ENCODE peak calls at places on chromosomes 4 and X, in ten cellular contexts. Q is lung, R is IMR-90, W is SJCRH30, Y is upper lobe of left lung, D is left ventricle myocardium inferior, V is adrenal gland, H is fibroblast of lung, P is stomach, M is endodermal cell. C is an unnamed sample.

GRCh38 chrX:153766098-153766817 is 2.2 kb downstream of the PLXNB3 start:
- DNase-seq in Q (no peak), R (peak; percentile 71), W (peak; percentile 60), Y (no peak), D (no peak), V (peak; percentile 65), H (peak; percentile 67), P (no peak), M (peak; percentile 65), C (peak; percentile 21)

GRCh38 chr4:25163216-25163615 is 3.0 kb upstream of the SEPSECS start:
- DNase-seq in Q (no peak), R (no peak), W (no peak), Y (no peak), D (no peak), V (no peak), H (no peak), P (no peak), M (no peak), C (no peak)

GRCh38 chr4:143743591-143743990 is 43.1 kb upstream of the FREM3 start:
- DNase-seq in Q (no peak), R (no peak), W (no peak), Y (no peak), D (no peak), V (no peak), H (no peak), P (no peak), M (no peak), C (no peak)

GRCh38 chr4:185352741-185353140 is 43.0 kb downstream of the LRP2BP start:
- DNase-seq in Q (no peak), R (no peak), W (no peak), Y (no peak), D (no peak), V (no peak), H (no peak), P (no peak), M (no peak), C (no peak)

GRCh38 chrX:78455901-78456300 is 128.5 kb upstream of the CYSLTR1 start:
- DNase-seq in Q (no peak), R (no peak), W (no peak), Y (no peak), D (no peak), V (no peak), H (no peak), P (no peak), M (no peak), C (peak; percentile 2)

GRCh38 chrX:19709117-19709811 is 178.1 kb downstream of the SH3KBP1 start:
- DNase-seq in Q (no peak), R (no peak), W (no peak), Y (no peak), D (no peak), V (no peak), H (no peak), P (no peak), M (no peak), C (no peak)

GRCh38 chr4:11507920-11508319 is 79.2 kb upstream of the HS3ST1 start:
- DNase-seq in Q (no peak), R (no peak), W (no peak), Y (no peak), D (no peak), V (no peak), H (no peak), P (peak; percentile 68), M (no peak), C (no peak)

GRCh38 chr4:15742083-15742582 is 36.0 kb upstream of the CD38 start:
- DNase-seq in Q (no peak), R (no peak), W (no peak), Y (no peak), D (no peak), V (no peak), H (no peak), P (no peak), M (no peak), C (no peak)

GRCh38 chrX:7083468-7084396 is 63.8 kb upstream of the STS start:
- DNase-seq in Q (no peak), R (peak; percentile 98), W (peak; percentile 90), Y (peak; percentile 52), D (no peak), V (peak; percentile 19), H (peak; percentile 83), P (no peak), M (no peak), C (peak; percentile 98)

GRCh38 chrX:348461-349117 is 30.0 kb upstream of the GTPBP6 start:
- DNase-seq in Q (no peak), R (peak; percentile 16), W (no peak), Y (no peak), D (peak; percentile 9), V (peak; percentile 56), H (no peak), P (no peak), M (no peak), C (no peak)

GRCh38 chr4:88742561-88742960 is 44.9 kb upstream of the NAP1L5 start:
- DNase-seq in Q (no peak), R (peak; percentile 36), W (no peak), Y (no peak), D (no peak), V (no peak), H (no peak), P (no peak), M (no peak), C (no peak)

GRCh38 chr4:88697113-88697512 is 516 bp downstream of the NAP1L5 start:
- DNase-seq in Q (no peak), R (peak; percentile 52), W (peak; percentile 19), Y (no peak), D (no peak), V (peak; percentile 38), H (peak; percentile 52), P (no peak), M (no peak), C (no peak)

GRCh38 chrX:12162420-12162819 is 24.1 kb downstream of the FRMPD4 start:
- DNase-seq in Q (no peak), R (peak; percentile 61), W (no peak), Y (no peak), D (no peak), V (no peak), H (peak; percentile 38), P (no peak), M (no peak), C (no peak)

GRCh38 chr4:97643179-97643578 is 500.1 kb downstream of the STPG2 start:
- DNase-seq in Q (no peak), R (no peak), W (no peak), Y (no peak), D (no peak), V (no peak), H (no peak), P (no peak), M (no peak), C (no peak)

GRCh38 chr4:71711985-71712348 is 71.9 kb downstream of the GC start:
- DNase-seq in Q (no peak), R (no peak), W (no peak), Y (no peak), D (no peak), V (no peak), H (no peak), P (no peak), M (no peak), C (no peak)

GRCh38 chrX:48835524-48836329 is at the start of gene PCSK1N:
- DNase-seq in Q (no peak), R (no peak), W (no peak), Y (no peak), D (no peak), V (no peak), H (no peak), P (no peak), M (peak; percentile 61), C (peak; percentile 14)
- H3K27me3 ChIP-seq in Q (no peaks in the 10 kb centered on the region), R (peaks cover 34% of the 10 kb centered on the region), W (no peaks in the 10 kb centered on the region), Y (no peaks in the 10 kb centered on the region), D (peaks cover 52% of the 10 kb centered on the region), V (peaks cover 43% of the 10 kb centered on the region), H (peaks cover 17% of the 10 kb centered on the region), P (peaks cover 51% of the 10 kb centered on the region), M (peaks cover 57% of the 10 kb centered on the region), C (peaks cover 8% of the 10 kb centered on the region)

GRCh38 chrX:118976599-118977340 is 2.4 kb downstream of the LONRF3 start:
- DNase-seq in Q (peak; percentile 58), R (no peak), W (peak; percentile 74), Y (peak; percentile 58), D (peak; percentile 27), V (peak; percentile 62), H (no peak), P (peak; percentile 75), M (peak; percentile 54), C (no peak)

GRCh38 chrX:118975831-118976598 is 1.6 kb downstream of the LONRF3 start:
- DNase-seq in Q (peak; percentile 82), R (peak; percentile 3), W (peak; percentile 76), Y (peak; percentile 84), D (peak; percentile 70), V (peak; percentile 85), H (peak; percentile 19), P (peak; percentile 66), M (peak; percentile 69), C (no peak)

GRCh38 chrX:118978451-118978850 is 4.0 kb downstream of the LONRF3 start:
- DNase-seq in Q (no peak), R (no peak), W (no peak), Y (peak; percentile 22), D (no peak), V (peak; percentile 38), H (no peak), P (no peak), M (no peak), C (no peak)

GRCh38 chrX:118974908-118975671 is 672 bp downstream of the LONRF3 start:
- DNase-seq in Q (peak; percentile 40), R (no peak), W (peak; percentile 87), Y (peak; percentile 56), D (peak; percentile 19), V (peak; percentile 36), H (no peak), P (peak; percentile 68), M (peak; percentile 71), C (no peak)

DNA sequence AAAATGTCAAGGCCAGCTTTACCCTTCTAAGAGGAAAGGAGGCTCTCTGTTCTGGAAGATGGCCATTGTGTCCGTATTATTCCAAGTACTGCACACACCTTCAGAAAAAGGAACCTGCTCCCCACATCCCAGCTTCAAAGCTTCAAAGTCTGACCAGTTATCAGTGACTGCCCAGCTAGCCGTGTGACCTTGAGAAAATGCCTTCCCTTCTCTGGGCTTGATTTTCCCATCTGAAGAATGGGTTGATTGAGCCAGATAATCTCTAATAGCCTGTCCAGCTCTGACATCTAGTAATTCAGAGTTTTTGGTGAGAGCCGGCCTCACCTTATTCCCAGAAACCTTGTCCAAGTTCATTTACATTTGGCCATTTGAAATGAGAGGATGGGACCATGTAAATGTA is 3.0 kb downstream of the LONRF3 start:
- DNase-seq in Q (no peak), R (no peak), W (no peak), Y (no peak), D (no peak), V (no peak), H (no peak), P (no peak), M (no peak), C (no peak)
- H3K27me3 ChIP-seq in Q (no peaks in the 10 kb centered on the region), R (peaks cover 50% of the 10 kb centered on the region), W (no peaks in the 10 kb centered on the region), Y (no peaks in the 10 kb centered on the region), D (no peaks in the 10 kb centered on the region), V (peaks cover 5% of the 10 kb centered on the region), H (peaks cover 22% of the 10 kb centered on the region), P (peaks cover 17% of the 10 kb centered on the region), M (peaks cover 61% of the 10 kb centered on the region), C (peaks cover 15% of the 10 kb centered on the region)

GRCh38 chr4:187192266-187192665 is 468.6 kb upstream of the FAT1 start:
- DNase-seq in Q (no peak), R (no peak), W (no peak), Y (no peak), D (no peak), V (no peak), H (no peak), P (no peak), M (no peak), C (no peak)
- H3K27me3 ChIP-seq in Q (no peaks in the 10 kb centered on the region), R (no peaks in the 10 kb centered on the region), W (no peaks in the 10 kb centered on the region), Y (no peaks in the 10 kb centered on the region), D (no peaks in the 10 kb centered on the region), V (no peaks in the 10 kb centered on the region), H (no peaks in the 10 kb centered on the region), P (no peaks in the 10 kb centered on the region), M (no peaks in the 10 kb centered on the region), C (no peaks in the 10 kb centered on the region)

GRCh38 chrX:65667157-65667502 is 324 bp upstream of the MSN start:
- DNase-seq in Q (no peak), R (no peak), W (no peak), Y (no peak), D (no peak), V (no peak), H (no peak), P (no peak), M (no peak), C (no peak)
- H3K27me3 ChIP-seq in Q (no peaks in the 10 kb centered on the region), R (no peaks in the 10 kb centered on the region), W (no peaks in the 10 kb centered on the region), Y (no peaks in the 10 kb centered on the region), D (no peaks in the 10 kb centered on the region), V (peaks cover 4% of the 10 kb centered on the region), H (no peaks in the 10 kb centered on the region), P (no peaks in the 10 kb centered on the region), M (no peaks in the 10 kb centered on the region), C (no peaks in the 10 kb centered on the region)

C was measured in kidney epithelial cell.